ENCODE peak calls at places on chromosomes 4 and X, in eight cellular contexts. B is K562; W is small intestine; C is GM23248; T is CD4-positive, alpha-beta memory T cell; F is colonic mucosa; M is uterus; K is lower lobe of right lung. H is an unnamed sample. For H3K4me1 and H3K27me3, the result is how much of the 10 kb centered on the place peaks cover.

GRCh38 chrX:130172127-130172834 is 519 bp downstream of the RAB33A start:
- DNase-seq in B (no peak), W (no peak), C (no peak), T (no peak), F (no peak), M (no peak), K (no peak), H (no peak)

GRCh38 chr4:10582059-10582686 is 102.4 kb downstream of the CLNK start:
- DNase-seq in B (peak), W (peak), C (peak), T (peak), F (peak), M (peak), K (no peak), H (peak)

GRCh38 chrX:107480272-107480671 is 30.8 kb downstream of the FRMPD3 start:
- DNase-seq in B (no peak), W (no peak), C (no peak), T (no peak), F (no peak), M (no peak), K (no peak), H (no peak)

GRCh38 chrX:49199315-49199595 is 738 bp downstream of the SYP start:
- DNase-seq in B (no peak), W (no peak), C (no peak), T (no peak), F (no peak), M (no peak), K (no peak), H (no peak)

GRCh38 chr4:4595252-4595651 is 53.4 kb upstream of the STX18 start:
- DNase-seq in B (no peak), W (no peak), C (no peak), T (no peak), F (no peak), M (no peak), K (no peak), H (no peak)

GRCh38 chr4:45324381-45325111 is 598.2 kb upstream of the GNPDA2 start:
- DNase-seq in B (no peak), W (no peak), C (no peak), T (no peak), F (no peak), M (no peak), K (no peak), H (no peak)

GRCh38 chr4:112823631-112824030 is 186.7 kb downstream of the LARP7 start:
- DNase-seq in B (no peak), W (no peak), C (no peak), T (no peak), F (no peak), M (no peak), K (no peak), H (no peak)

GRCh38 chr4:34492414-34492813 is 1751.9 kb downstream of the ARAP2 start:
- DNase-seq in B (no peak), W (no peak), C (no peak), T (no peak), F (no peak), M (no peak), K (no peak), H (no peak)

GRCh38 chr4:112604590-112604989 is 32.1 kb downstream of the ZGRF1 start:
- DNase-seq in B (peak), W (peak), C (peak), T (peak), F (peak), M (no peak), K (no peak), H (no peak)

GRCh38 chr4:1305781-1306455 is 16.2 kb downstream of the MAEA start:
- DNase-seq in B (no peak), W (peak), C (no peak), T (peak), F (peak), M (no peak), K (peak), H (no peak)
- H3K4me1 ChIP-seq in B (under half), W (under half), C (under half), T (half or more), F (under half), M (under half), K (under half), H (under half)

DNA sequence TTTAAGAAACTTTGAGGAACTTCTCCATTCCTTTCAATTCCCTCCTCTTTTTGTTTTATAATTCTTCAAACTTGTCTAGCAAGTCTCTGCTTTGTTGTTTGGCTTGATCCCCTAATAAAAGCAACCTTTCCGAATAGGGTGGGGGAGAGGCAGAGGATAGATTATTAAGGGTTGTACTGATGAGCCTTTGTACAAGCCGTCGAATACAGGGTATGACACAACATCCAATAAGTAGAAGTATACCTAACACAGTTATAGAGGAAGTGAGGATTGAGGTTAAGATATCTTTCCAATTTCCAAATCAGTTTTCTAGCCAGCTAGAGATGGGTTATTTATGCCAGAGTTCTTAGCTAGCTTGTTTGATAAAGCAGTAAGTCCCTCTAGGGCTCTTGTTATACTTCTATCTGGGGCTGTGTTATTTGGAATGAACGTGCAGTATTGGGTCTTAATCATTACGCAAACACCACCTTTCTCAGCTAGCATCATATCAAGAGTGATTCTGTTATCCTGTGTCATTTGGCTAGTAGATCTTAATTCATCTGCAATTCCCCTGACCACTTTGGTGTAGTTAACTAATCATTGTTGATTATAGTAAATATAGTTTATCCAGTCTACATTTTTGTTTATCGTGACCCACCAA is 18.5 kb downstream of the METAP1 start:
- DNase-seq in B (no peak), W (no peak), C (no peak), T (no peak), F (no peak), M (no peak), K (no peak), H (no peak)
- H3K4me3 ChIP-seq in B (no peak), W (no peak), C (no peak), T (no peak), F (no peak), M (no peak), K (no peak), H (no peak)

GRCh38 chrX:72045552-72046277 is 86.0 kb downstream of the RTL5 start:
- DNase-seq in B (no peak), W (no peak), C (no peak), T (no peak), F (no peak), M (no peak), K (no peak), H (no peak)
- H3K27me3 ChIP-seq in B (under half), W (under half), C (under half), T (under half), F (under half), M (under half), K (under half), H (under half)

GRCh38 chrX:22060451-22060940 is 28.4 kb downstream of the PHEX start:
- DNase-seq in B (no peak), W (peak), C (peak), T (no peak), F (no peak), M (no peak), K (no peak), H (no peak)
- H3K4me1 ChIP-seq in B (under half), W (under half), C (under half), T (under half), F (under half), M (under half), K (under half), H (under half)

H was measured in tibial nerve.